ENCODE peak calls at places on chromosomes 1 and 21, in eight cellular contexts. P is lung, C is hepatocyte, G is ovary, H is A549, R is cardiac muscle cell, F is HAP-1, I is GM23338. N is an unnamed sample. For H3K4me1, the result is how much of the 10 kb centered on the place peaks cover.

GRCh38 chr1:191174298-191174697 is 696.6 kb upstream of the BRINP3 start:
- DNase-seq in C (no peak), F (no peak), G (no peak), R (no peak), P (no peak), I (peak), H (no peak), N (no peak)

GRCh38 chr1:5333326-5333725 is 658.9 kb downstream of the NPHP4 start:
- DNase-seq in H (no peak), P (no peak), R (no peak), F (no peak), C (peak), G (no peak), I (no peak), N (no peak)

GRCh38 chr1:153404768-153405167 is 11.6 kb upstream of the S100A7A start:
- DNase-seq in H (peak), C (no peak), R (no peak), G (no peak), I (peak), F (peak), P (peak), N (peak)

GRCh38 chr1:227838181-227838580 is 22.7 kb downstream of the PRSS38 start:
- DNase-seq in I (no peak), H (no peak), C (no peak), G (no peak), R (no peak), F (no peak), P (no peak), N (no peak)

GRCh38 chr1:81190003-81190402 is 610.7 kb upstream of the ADGRL2 start:
- DNase-seq in I (no peak), F (no peak), P (no peak), R (no peak), G (no peak), H (no peak), C (no peak), N (no peak)

GRCh38 chr1:21084111-21084510 is 92.6 kb downstream of the EIF4G3 start:
- DNase-seq in G (no peak), I (no peak), R (no peak), P (no peak), C (no peak), H (no peak), F (no peak), N (no peak)

GRCh38 chr1:183685112-183685713 is 32.1 kb upstream of the APOBEC4 start:
- DNase-seq in C (peak), F (peak), R (peak), G (no peak), P (no peak), H (peak), I (peak), N (peak)

GRCh38 chr1:242129103-242129502 is 130.2 kb upstream of the MAP1LC3C start:
- DNase-seq in F (peak), C (peak), H (peak), P (no peak), I (peak), R (peak), G (no peak), N (peak)

GRCh38 chr1:233730809-233731208 is 116.9 kb downstream of the KCNK1 start:
- DNase-seq in H (no peak), C (no peak), F (peak), I (peak), G (no peak), P (no peak), R (no peak), N (no peak)

GRCh38 chr1:45354838-45355237 is 14.6 kb upstream of the MUTYH start:
- DNase-seq in R (no peak), C (no peak), G (no peak), I (no peak), H (no peak), P (no peak), F (no peak), N (no peak)

GRCh38 chr1:171486048-171486519 is 754 bp downstream of the PRRC2C start:
- DNase-seq in F (no peak), C (no peak), H (peak), P (peak), I (peak), R (peak), G (no peak), N (peak)

GRCh38 chr1:197100677-197101076 is 33.6 kb upstream of the F13B start:
- DNase-seq in H (no peak), G (no peak), P (no peak), R (no peak), F (no peak), I (no peak), C (no peak), N (no peak)

GRCh38 chr21:34728479-34728878 is 59.7 kb downstream of the CLIC6 start:
- DNase-seq in I (no peak), R (no peak), P (peak), C (no peak), H (no peak), G (no peak), F (no peak), N (no peak)

GRCh38 chr21:38668501-38668900 is 137.2 kb upstream of the ETS2 start:
- DNase-seq in G (no peak), I (no peak), C (no peak), F (no peak), P (no peak), H (no peak), R (no peak), N (no peak)
- H3K4me1 ChIP-seq in G (under half), I (under half), C (under half), F (under half), P (under half), H (under half), R (under half), N (under half)

GRCh38 chr1:91755176-91755575 is 130.8 kb downstream of the TGFBR3 start:
- DNase-seq in F (no peak), R (no peak), P (no peak), I (no peak), H (no peak), C (no peak), G (no peak), N (no peak)
- H3K4me1 ChIP-seq in F (under half), R (under half), P (under half), I (under half), H (under half), C (under half), G (under half), N (under half)

DNA sequence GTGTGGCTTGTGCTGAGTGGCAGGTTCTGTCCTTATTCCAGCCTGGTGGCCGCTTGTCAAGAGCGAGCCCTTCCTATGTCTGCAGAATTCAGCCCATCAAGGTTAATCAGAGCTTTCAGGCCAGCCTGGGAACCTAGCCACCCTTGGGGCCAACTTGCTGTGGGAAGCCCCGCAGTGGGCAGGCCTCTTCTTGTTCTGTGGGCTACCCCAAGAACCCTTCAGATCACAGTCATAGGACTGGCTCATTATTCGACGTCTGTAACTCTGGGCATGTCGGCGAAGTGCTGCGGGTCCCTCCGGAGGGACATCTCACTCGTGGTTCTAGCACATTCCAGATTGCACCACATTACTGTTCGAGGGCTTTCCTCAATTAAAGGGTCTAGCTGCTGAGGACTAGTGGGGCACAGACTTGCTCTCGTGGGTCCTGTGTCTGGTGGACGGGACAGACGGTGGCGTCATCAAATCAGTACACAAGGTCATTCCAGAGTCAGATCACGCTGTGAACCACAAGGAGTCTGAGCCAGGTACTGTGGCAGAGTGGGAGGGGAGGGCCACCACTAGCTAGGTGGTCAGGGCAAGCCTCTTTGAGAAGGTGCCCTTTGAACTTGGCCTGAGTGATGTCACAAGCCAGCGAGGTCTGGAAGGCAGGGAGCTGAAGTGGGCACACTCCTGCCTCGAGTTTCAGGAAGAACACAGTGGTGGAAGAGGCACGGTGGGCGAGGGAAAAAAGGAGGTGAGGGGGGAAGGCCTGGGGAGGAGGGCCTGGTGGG is 20.3 kb upstream of the TNFRSF1B start:
- DNase-seq in F (no peak), G (no peak), R (no peak), C (no peak), H (no peak), P (no peak), I (no peak), N (no peak)
- H3K4me1 ChIP-seq in F (under half), G (under half), R (under half), C (under half), H (under half), P (under half), I (under half), N (under half)

GRCh38 chr1:2542262-2542915 is 12.3 kb upstream of the HES5 start:
- DNase-seq in P (no peak), I (no peak), F (no peak), H (no peak), G (no peak), R (no peak), C (no peak), N (no peak)

GRCh38 chr1:2543543-2544092 is 12.6 kb upstream of the TNFRSF14 start:
- DNase-seq in I (peak), F (peak), P (no peak), C (peak), R (peak), H (no peak), G (no peak), N (no peak)

GRCh38 chr1:2545754-2546514 is 10.2 kb upstream of the TNFRSF14 start:
- DNase-seq in H (peak), C (peak), I (peak), P (peak), R (peak), G (peak), F (peak), N (peak)

GRCh38 chr1:2544875-2545638 is 11.1 kb upstream of the TNFRSF14 start:
- DNase-seq in C (peak), P (no peak), G (no peak), H (no peak), I (no peak), F (peak), R (peak), N (no peak)

DNA sequence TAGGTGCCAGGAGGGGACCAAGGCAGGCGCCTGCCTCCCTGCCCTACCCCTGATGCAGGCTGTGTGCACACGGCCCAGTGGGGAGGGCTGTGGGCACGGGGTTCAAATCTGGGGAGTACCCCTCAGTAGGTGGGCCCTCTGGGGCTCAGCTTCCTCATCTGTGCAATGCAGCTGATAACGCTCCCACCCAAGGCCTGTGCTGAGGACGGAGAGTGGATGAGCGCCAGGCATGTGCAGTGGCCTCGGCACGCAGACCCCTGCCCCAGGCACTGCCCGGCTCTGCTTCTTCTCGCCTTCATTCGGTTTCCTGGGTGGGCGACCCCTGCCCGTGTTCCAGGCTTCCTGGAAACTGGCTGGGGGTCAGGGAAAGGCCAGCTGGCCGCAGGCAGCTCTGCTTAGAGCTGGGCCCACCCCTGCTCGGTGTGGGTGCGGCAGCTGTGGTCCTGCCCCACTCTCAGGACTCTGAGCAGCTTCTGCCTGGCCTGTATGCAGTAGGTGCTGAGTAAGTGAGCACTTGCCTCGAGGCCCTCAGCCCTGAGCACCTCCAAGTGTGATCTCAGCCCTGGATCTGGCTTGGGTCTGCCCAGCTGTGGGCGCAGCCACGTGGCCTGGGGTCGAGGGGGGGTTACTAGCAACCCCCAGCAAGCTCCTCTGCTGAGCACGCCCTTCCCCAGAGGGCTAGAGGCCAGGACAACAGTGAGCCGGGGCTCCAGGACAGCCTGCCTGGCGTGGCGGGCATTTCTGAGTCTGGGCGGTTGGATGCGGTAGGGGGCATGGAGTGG is 11.9 kb upstream of the TNFRSF14 start:
- DNase-seq in P (no peak), F (no peak), C (no peak), H (no peak), R (no peak), G (no peak), I (no peak), N (no peak)
- H3K4me1 ChIP-seq in P (under half), F (under half), C (under half), H (under half), R (under half), G (under half), I (under half), N (half or more)

GRCh38 chr1:66930823-66931174 is 6.0 kb downstream of the MIER1 start:
- DNase-seq in G (no peak), I (no peak), H (no peak), R (no peak), C (no peak), P (no peak), F (no peak), N (no peak)
- H3K4me1 ChIP-seq in G (under half), I (under half), H (under half), R (under half), C (under half), P (under half), F (under half), N (half or more)

GRCh38 chr21:41683815-41684214 is 83.0 kb downstream of the RIPK4 start:
- DNase-seq in C (no peak), H (no peak), I (no peak), P (no peak), R (no peak), G (no peak), F (no peak), N (peak)
- H3K4me1 ChIP-seq in C (under half), H (half or more), I (under half), P (under half), R (under half), G (under half), F (under half), N (half or more)

DNA sequence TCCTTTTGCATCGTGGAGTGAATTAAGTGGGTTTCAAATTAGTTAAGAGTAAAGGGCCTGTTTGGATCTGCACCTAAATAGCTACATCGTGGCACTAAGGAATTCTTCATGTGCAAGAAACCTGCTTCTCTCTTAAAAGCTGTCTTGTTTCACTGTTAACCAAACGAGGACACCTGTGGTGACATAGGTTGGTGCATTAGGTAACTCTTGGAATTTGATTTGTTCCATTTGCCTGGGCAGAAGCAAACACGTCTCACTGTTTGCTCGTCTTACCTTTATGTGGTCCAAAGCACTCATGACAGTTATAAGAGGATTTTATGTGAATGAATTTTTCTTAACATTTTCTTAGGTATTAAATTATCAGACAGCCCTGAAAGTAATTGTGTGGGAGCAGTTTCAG is 60.9 kb downstream of the PRDM2 start:
- DNase-seq in G (no peak), F (no peak), I (peak), H (no peak), R (no peak), C (no peak), P (no peak), N (peak)
- H3K4me1 ChIP-seq in G (under half), F (under half), I (half or more), H (under half), R (under half), C (under half), P (under half), N (under half)

GRCh38 chr1:24384251-24385090 is 29.1 kb downstream of the STPG1 start:
- DNase-seq in R (peak), H (no peak), G (no peak), C (no peak), F (no peak), I (no peak), P (peak), N (no peak)
- H3K4me1 ChIP-seq in R (under half), H (under half), G (under half), C (under half), F (under half), I (under half), P (under half), N (under half)